ENCODE peak calls at places on chromosomes 2 and 18, in five cellular contexts. One of them, this sample, is unnamed.
A peak's percentile ranks its signal among the peaks of the same experiment; 100 is the strongest.

GRCh38 chr18:49843131-49843530 is 29.8 kb upstream of the ACAA2 start:
- DNase-seq in caudate nucleus: no peak
- DNase-seq in AG20443: no peak
- DNase-seq in NCI-H774: no peak
- DNase-seq in GM23248: no peak
- DNase-seq in this sample: no peak

GRCh38 chr18:7084080-7084765 is 33.4 kb downstream of the LAMA1 start:
- DNase-seq in NCI-H774: no peak
- DNase-seq in AG20443: peak; percentile 24
- DNase-seq in caudate nucleus: no peak
- DNase-seq in GM23248: peak; percentile 74
- DNase-seq in this sample: no peak

GRCh38 chr2:28477645-28478044 is 18.2 kb upstream of the PLB1 start:
- DNase-seq in GM23248: no peak
- DNase-seq in AG20443: no peak
- DNase-seq in NCI-H774: no peak
- DNase-seq in caudate nucleus: no peak
- DNase-seq in this sample: no peak

GRCh38 chr2:88545118-88545517 is 82.1 kb downstream of the EIF2AK3 start:
- DNase-seq in NCI-H774: no peak
- DNase-seq in caudate nucleus: no peak
- DNase-seq in AG20443: peak; percentile 36
- DNase-seq in GM23248: peak; percentile 56
- DNase-seq in this sample: no peak

GRCh38 chr2:30257266-30258214 is 26.2 kb downstream of the LBH start:
- DNase-seq in AG20443: no peak
- DNase-seq in caudate nucleus: no peak
- DNase-seq in NCI-H774: no peak
- DNase-seq in GM23248: no peak
- DNase-seq in this sample: no peak

GRCh38 chr2:18430996-18431748 is 129.3 kb downstream of the RDH14 start:
- DNase-seq in GM23248: no peak
- DNase-seq in NCI-H774: no peak
- DNase-seq in caudate nucleus: no peak
- DNase-seq in AG20443: no peak
- DNase-seq in this sample: no peak

GRCh38 chr2:144014108-144014507 is 505.8 kb downstream of the ZEB2 start:
- DNase-seq in caudate nucleus: no peak
- DNase-seq in GM23248: peak; percentile 80
- DNase-seq in AG20443: peak; percentile 31
- DNase-seq in NCI-H774: no peak
- DNase-seq in this sample: no peak

GRCh38 chr2:172988728-172989127 is 86.9 kb upstream of the MAP3K20 start:
- DNase-seq in GM23248: no peak
- DNase-seq in AG20443: no peak
- DNase-seq in NCI-H774: no peak
- DNase-seq in caudate nucleus: no peak
- DNase-seq in this sample: no peak

GRCh38 chr2:174014699-174015070 is 49.5 kb upstream of the SP3 start:
- DNase-seq in AG20443: no peak
- DNase-seq in GM23248: peak; percentile 32
- DNase-seq in NCI-H774: peak; percentile 63
- DNase-seq in caudate nucleus: no peak
- DNase-seq in this sample: peak; percentile 39

GRCh38 chr2:201754683-201755415 is 25.9 kb downstream of the ALS2 start:
- DNase-seq in GM23248: peak; percentile 31
- DNase-seq in NCI-H774: no peak
- DNase-seq in AG20443: no peak
- DNase-seq in caudate nucleus: no peak
- DNase-seq in this sample: no peak

This sample was measured in NCI-H510A.